ENCODE peak calls at places on chromosome 5, in six cellular contexts. W is heart right ventricle, X is psoas muscle, H is fibroblast of lung, E is PC-9, U is A549. M is an unnamed sample.

GRCh38 chr5:171806976-171807823 is 21.6 kb downstream of the SMIM23 start:
- DNase-seq in W (no peak), X (no peak), H (peak; percentile 5), E (peak; percentile 80), U (no peak), M (no peak)

GRCh38 chr5:154368041-154368800 is 77.6 kb upstream of the SAP30L start:
- DNase-seq in W (no peak), X (no peak), H (peak; percentile 89), E (peak; percentile 96), U (peak; percentile 89), M (peak; percentile 78)

GRCh38 chr5:35337332-35338168 is 107.3 kb upstream of the PRLR start:
- DNase-seq in W (no peak), X (no peak), H (no peak), E (peak; percentile 23), U (no peak), M (no peak)

GRCh38 chr5:78566747-78567449 is 81.7 kb downstream of the LHFPL2 start:
- DNase-seq in W (no peak), X (no peak), H (peak; percentile 28), E (no peak), U (no peak), M (no peak)

GRCh38 chr5:36441215-36441614 is 139.5 kb upstream of the RANBP3L start:
- DNase-seq in W (no peak), X (no peak), H (no peak), E (no peak), U (no peak), M (no peak)

GRCh38 chr5:154371687-154372086 is 74.1 kb upstream of the SAP30L start:
- DNase-seq in W (no peak), X (no peak), H (peak; percentile 86), E (peak; percentile 54), U (no peak), M (no peak)

GRCh38 chr5:10595305-10595677 is 31.4 kb downstream of the ANKRD33B start:
- DNase-seq in W (no peak), X (no peak), H (peak; percentile 48), E (no peak), U (no peak), M (no peak)

GRCh38 chr5:98296426-98296825 is 477.0 kb upstream of the RGMB start:
- DNase-seq in W (no peak), X (no peak), H (peak; percentile 65), E (no peak), U (no peak), M (no peak)

GRCh38 chr5:170755679-170756456 is 27.7 kb upstream of the GABRP start:
- DNase-seq in W (peak; percentile 64), X (no peak), H (no peak), E (peak; percentile 73), U (no peak), M (no peak)

GRCh38 chr5:142097681-142098080 is 10.9 kb upstream of the NDFIP1 start:
- DNase-seq in W (no peak), X (no peak), H (no peak), E (peak; percentile 45), U (no peak), M (peak; percentile 89)

GRCh38 chr5:14036947-14037346 is 92.5 kb upstream of the DNAH5 start:
- DNase-seq in W (no peak), X (no peak), H (no peak), E (no peak), U (peak; percentile 22), M (no peak)

GRCh38 chr5:179873711-179874110 is 15.1 kb upstream of the MRNIP start:
- DNase-seq in W (no peak), X (no peak), H (no peak), E (no peak), U (no peak), M (no peak)

GRCh38 chr5:96226941-96227552 is 206.0 kb downstream of the PCSK1 start:
- DNase-seq in W (no peak), X (peak; percentile 49), H (peak; percentile 93), E (peak; percentile 51), U (no peak), M (no peak)

GRCh38 chr5:156680845-156681244 is 169.2 kb upstream of the PPP1R2B start:
- DNase-seq in W (peak; percentile 21), X (peak; percentile 52), H (no peak), E (no peak), U (no peak), M (peak; percentile 42)

GRCh38 chr5:179270581-179271300 is 74.5 kb downstream of the ADAMTS2 start:
- DNase-seq in W (no peak), X (no peak), H (peak; percentile 88), E (no peak), U (no peak), M (peak; percentile 65)

GRCh38 chr5:105684799-105685198 is 1985.9 kb downstream of the EFNA5 start:
- DNase-seq in W (no peak), X (no peak), H (no peak), E (no peak), U (no peak), M (no peak)

GRCh38 chr5:133870661-133871060 is 97.8 kb downstream of the C5orf15 start:
- DNase-seq in W (no peak), X (peak; percentile 21), H (peak; percentile 24), E (peak; percentile 46), U (no peak), M (no peak)

GRCh38 chr5:111254613-111255012 is 30.4 kb downstream of the CAMK4 start:
- DNase-seq in W (no peak), X (no peak), H (peak; percentile 23), E (no peak), U (no peak), M (no peak)

GRCh38 chr5:157300564-157300963 is 34.6 kb downstream of the CYFIP2 start:
- DNase-seq in W (no peak), X (no peak), H (no peak), E (no peak), U (no peak), M (no peak)

GRCh38 chr5:173925449-173926071 is 37.4 kb downstream of the CPEB4 start:
- DNase-seq in W (peak; percentile 30), X (no peak), H (peak; percentile 72), E (no peak), U (peak; percentile 25), M (no peak)

GRCh38 chr5:156971848-156972525 is 9.0 kb upstream of the TIMD4 start:
- DNase-seq in W (no peak), X (no peak), H (no peak), E (no peak), U (no peak), M (no peak)

GRCh38 chr5:2702096-2702879 is 49.2 kb downstream of the IRX2 start:
- DNase-seq in W (no peak), X (no peak), H (no peak), E (no peak), U (no peak), M (no peak)

GRCh38 chr5:51275428-51275827 is 107.8 kb upstream of the ISL1 start:
- DNase-seq in W (no peak), X (no peak), H (no peak), E (no peak), U (no peak), M (no peak)

GRCh38 chr5:170554566-170555267 is 50.9 kb downstream of the KCNIP1 start:
- DNase-seq in W (no peak), X (no peak), H (peak; percentile 53), E (no peak), U (no peak), M (no peak)

GRCh38 chr5:87560528-87560927 is 147.8 kb upstream of the CCNH start:
- DNase-seq in W (no peak), X (no peak), H (no peak), E (no peak), U (no peak), M (no peak)

GRCh38 chr5:142692280-142692775 is 6.4 kb upstream of the FGF1 start:
- DNase-seq in W (no peak), X (no peak), H (no peak), E (no peak), U (no peak), M (no peak)

GRCh38 chr5:142671801-142672200 is 14.1 kb downstream of the FGF1 start:
- DNase-seq in W (no peak), X (no peak), H (peak; percentile 67), E (peak; percentile 68), U (no peak), M (no peak)

GRCh38 chr5:89690331-89690730 is 719.2 kb downstream of the CETN3 start:
- DNase-seq in W (no peak), X (no peak), H (no peak), E (no peak), U (no peak), M (no peak)

GRCh38 chr5:69329905-69330489 is 2.6 kb downstream of the CCDC125 start:
- DNase-seq in W (no peak), X (no peak), H (no peak), E (peak; percentile 92), U (no peak), M (no peak)

GRCh38 chr5:69335341-69335975 is 2.9 kb upstream of the CCDC125 start:
- DNase-seq in W (no peak), X (no peak), H (no peak), E (peak; percentile 59), U (no peak), M (no peak)

GRCh38 chr5:69326365-69326764 is 6.2 kb downstream of the CCDC125 start:
- DNase-seq in W (no peak), X (no peak), H (no peak), E (no peak), U (no peak), M (no peak)

GRCh38 chr5:69334793-69335268 is 2.2 kb upstream of the CCDC125 start:
- DNase-seq in W (peak; percentile 85), X (peak; percentile 92), H (peak; percentile 78), E (peak; percentile 53), U (peak; percentile 75), M (peak; percentile 80)

GRCh38 chr5:69331528-69332445 is 814 bp downstream of the CCDC125 start:
- DNase-seq in W (no peak), X (no peak), H (no peak), E (peak; percentile 65), U (no peak), M (no peak)
- TF ChIP-seq CTCF in W (no peak), X (no peak), H (no peak), E (no peak), U (no peak), M (no peak)

GRCh38 chr5:122377023-122377422 is 65.0 kb downstream of the SNCAIP start:
- DNase-seq in W (no peak), X (no peak), H (peak; percentile 49), E (no peak), U (no peak), M (no peak)
- H3K4me1 ChIP-seq in W (no peaks in the 10 kb centered on the region), X (no peaks in the 10 kb centered on the region), H (no peaks in the 10 kb centered on the region), E (no peaks in the 10 kb centered on the region), U (no peaks in the 10 kb centered on the region), M (no peaks in the 10 kb centered on the region)

DNA sequence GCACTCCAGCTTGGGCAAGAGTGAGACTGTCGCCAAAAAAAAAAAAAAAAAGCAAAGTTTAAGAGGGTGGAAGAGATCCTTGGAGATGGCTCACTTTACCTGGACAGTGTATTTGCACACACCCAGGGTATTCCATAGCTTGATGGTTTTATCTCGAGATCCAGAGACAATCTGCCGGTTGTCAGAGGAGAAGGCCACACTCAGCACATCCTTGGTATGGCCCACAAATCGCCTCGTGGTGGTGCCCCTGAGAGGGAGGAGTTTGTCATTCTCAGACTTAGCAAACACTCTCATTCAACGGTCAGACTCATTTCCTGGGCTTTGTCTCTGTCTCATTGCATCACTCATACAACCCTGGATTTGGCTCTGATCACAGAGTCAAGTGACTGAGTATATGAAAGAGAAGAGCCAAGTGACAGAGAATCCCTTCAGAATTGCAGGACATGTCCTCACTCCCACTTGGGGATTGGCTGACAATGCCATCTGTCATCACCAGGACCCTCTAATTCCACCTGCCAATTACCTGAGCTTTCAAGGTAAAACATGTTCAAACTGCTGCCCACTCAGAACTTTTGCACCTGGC is 2.2 kb downstream of the RACK1 start:
- DNase-seq in W (no peak), X (peak; percentile 68), H (peak; percentile 82), E (peak; percentile 56), U (no peak), M (no peak)
- TF ChIP-seq CTCF in W (no peak), X (no peak), H (no peak), E (no peak), U (no peak), M (no peak)

GRCh38 chr5:149827501-149827990 is 97.4 kb downstream of the PPARGC1B start:
- DNase-seq in W (no peak), X (no peak), H (no peak), E (no peak), U (no peak), M (no peak)
- H3K4me1 ChIP-seq in W (peaks cover 70% of the 10 kb centered on the region), X (peaks cover 67% of the 10 kb centered on the region), H (peaks cover 2% of the 10 kb centered on the region), E (no peaks in the 10 kb centered on the region), U (peaks cover 5% of the 10 kb centered on the region), M (no peaks in the 10 kb centered on the region)

M was measured in RWPE2.